ENCODE peak calls at places on chromosomes 7 and 10, in seven cellular contexts. A, P, O, E, H, D and C are unnamed samples.

GRCh38 chr7:111140091-111140870 is 49.4 kb downstream of the LRRN3 start:
- DNase-seq in O (no peak), D (no peak), E (no peak), A (no peak), H (no peak), P (no peak), C (no peak)

GRCh38 chr10:119502214-119502613 is 40.3 kb downstream of the RGS10 start:
- DNase-seq in H (no peak), E (no peak), P (no peak), A (no peak), D (no peak), O (no peak), C (peak; percentile 52)

GRCh38 chr10:43781480-43782361 is 133.0 kb upstream of the ZNF32 start:
- DNase-seq in E (no peak), P (no peak), O (no peak), A (no peak), H (no peak), D (peak; percentile 21), C (no peak)

GRCh38 chr7:128215739-128216138 is 25.3 kb upstream of the LEP start:
- DNase-seq in E (no peak), O (no peak), H (no peak), D (no peak), A (no peak), P (no peak), C (no peak)

GRCh38 chr7:122584852-122585251 is 114.1 kb downstream of the RNF133 start:
- DNase-seq in P (no peak), O (no peak), E (no peak), H (no peak), D (no peak), A (no peak), C (no peak)

GRCh38 chr10:124736491-124737136 is 7.6 kb downstream of the FAM53B start:
- DNase-seq in A (no peak), O (peak; percentile 28), D (no peak), H (peak; percentile 92), E (peak; percentile 62), P (peak; percentile 86), C (no peak)

GRCh38 chr10:5534880-5535856 is 10.4 kb downstream of the CALML3 start:
- DNase-seq in O (no peak), H (no peak), A (no peak), E (no peak), D (no peak), P (no peak), C (no peak)

GRCh38 chr7:55033241-55033846 is 14.5 kb downstream of the EGFR start:
- DNase-seq in O (no peak), E (no peak), A (no peak), P (no peak), H (peak; percentile 90), D (no peak), C (no peak)

GRCh38 chr7:142481548-142481947 is 223.7 kb upstream of the PRSS58 start:
- DNase-seq in O (no peak), E (no peak), D (no peak), P (no peak), A (no peak), H (no peak), C (no peak)

GRCh38 chr7:158500651-158501052 is 87.0 kb downstream of the PTPRN2 start:
- DNase-seq in D (no peak), P (no peak), A (no peak), O (no peak), E (no peak), H (no peak), C (no peak)

GRCh38 chr7:130135208-130136205 is 65.2 kb downstream of the KLHDC10 start:
- DNase-seq in O (no peak), P (no peak), A (no peak), H (no peak), D (no peak), E (no peak), C (no peak)

GRCh38 chr7:154212861-154213260 is 160.7 kb downstream of the DPP6 start:
- DNase-seq in D (no peak), H (no peak), P (no peak), O (no peak), E (no peak), A (no peak), C (no peak)

GRCh38 chr7:72187179-72187578 is 225.0 kb downstream of the CALN1 start:
- DNase-seq in P (no peak), A (no peak), E (no peak), H (peak; percentile 87), O (no peak), D (no peak), C (no peak)

GRCh38 chr10:76303682-76304316 is 872.4 kb downstream of the LRMDA start:
- DNase-seq in D (peak; percentile 55), E (peak; percentile 92), H (peak; percentile 92), O (peak; percentile 67), A (peak; percentile 45), P (peak; percentile 77), C (no peak)

GRCh38 chr10:80498833-80499671 is 38.6 kb upstream of the SH2D4B start:
- DNase-seq in D (no peak), H (peak; percentile 97), O (peak; percentile 78), A (peak; percentile 82), E (no peak), P (peak; percentile 94), C (peak; percentile 60)

GRCh38 chr10:68992721-68993440 is 4.3 kb downstream of the KIFBP start:
- DNase-seq in D (no peak), O (no peak), A (peak; percentile 30), H (peak; percentile 91), P (no peak), E (peak; percentile 5), C (no peak)

GRCh38 chr10:125769175-125769574 is 6.4 kb downstream of the MMP21 start:
- DNase-seq in O (no peak), D (no peak), H (no peak), E (no peak), A (no peak), P (no peak), C (no peak)

GRCh38 chr10:75007646-75008045 is 103.8 kb upstream of the SAMD8 start:
- DNase-seq in E (no peak), D (peak; percentile 46), A (no peak), H (no peak), O (no peak), P (no peak), C (no peak)

GRCh38 chr10:111479966-111480365 is 403.1 kb downstream of the ADRA2A start:
- DNase-seq in E (no peak), A (no peak), D (no peak), P (no peak), H (peak; percentile 60), O (no peak), C (no peak)

GRCh38 chr7:43479042-43479441 is 103.9 kb upstream of the STK17A start:
- DNase-seq in A (no peak), E (no peak), P (no peak), H (peak; percentile 81), D (peak; percentile 25), O (no peak), C (no peak)

GRCh38 chr10:12803781-12804180 is 197.7 kb downstream of the CCDC3 start:
- DNase-seq in E (no peak), H (no peak), O (no peak), A (no peak), P (no peak), D (no peak), C (no peak)

GRCh38 chr10:109701583-109702215 is 221.6 kb downstream of the XPNPEP1 start:
- DNase-seq in E (no peak), H (no peak), A (no peak), D (no peak), P (no peak), O (no peak), C (no peak)

DNA sequence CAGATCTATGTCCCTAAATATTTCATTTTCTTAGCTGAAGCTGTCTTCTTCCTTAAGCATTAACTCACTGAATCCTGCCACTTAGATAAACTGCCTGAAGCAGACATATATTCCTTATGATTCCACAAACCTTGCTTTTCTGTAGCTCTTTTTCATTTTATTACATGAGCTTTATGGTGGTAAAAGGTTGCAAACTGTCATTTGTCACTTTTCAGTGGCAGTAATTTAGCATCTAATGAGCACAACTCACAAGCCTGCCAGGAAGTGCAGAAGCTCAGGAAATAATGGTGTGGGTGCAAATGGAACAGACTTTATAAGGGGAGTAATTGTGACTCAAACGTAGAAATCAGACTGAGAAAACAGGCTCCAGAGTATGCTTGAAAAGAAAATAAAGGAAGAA is 217.2 kb downstream of the XPNPEP1 start:
- DNase-seq in P (no peak), O (no peak), H (no peak), A (no peak), E (no peak), D (no peak), C (no peak)
- H3K4me3 ChIP-seq in P (no peak overlapping the region), O (no peak overlapping the region), H (no peak overlapping the region), A (no peak overlapping the region), E (no peak overlapping the region), D (no peak overlapping the region), C (no peak overlapping the region)

GRCh38 chr7:155509725-155510551 is 36.4 kb downstream of the CNPY1 start:
- DNase-seq in E (no peak), P (no peak), A (no peak), O (no peak), D (no peak), H (no peak), C (no peak)
- H3K4me3 ChIP-seq in E (peak overlapping the region; percentile 5), P (peak overlapping the region; percentile 9), A (no peak overlapping the region), O (no peak overlapping the region), D (no peak overlapping the region), H (peak overlapping the region; percentile 15), C (no peak overlapping the region)

DNA sequence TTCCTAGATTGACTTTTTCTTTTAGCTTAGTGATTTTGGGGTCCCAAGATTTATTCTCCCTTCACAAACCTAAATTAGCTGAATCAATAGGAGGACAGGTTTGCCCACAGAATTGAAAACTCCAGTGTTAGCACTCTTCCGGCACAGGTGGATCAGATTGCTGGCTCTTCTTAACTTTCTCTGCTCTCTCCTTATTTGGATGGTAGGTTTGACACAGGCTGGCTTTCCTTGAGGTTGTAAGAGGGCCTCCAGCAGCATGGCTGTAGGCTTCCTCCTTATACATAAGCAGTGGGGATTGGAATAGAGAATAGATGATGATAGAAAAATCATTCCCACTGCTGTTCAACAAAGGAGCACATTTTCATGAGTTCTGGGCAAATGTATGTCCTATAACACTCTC is 9.4 kb upstream of the CD36 start:
- DNase-seq in A (no peak), E (no peak), O (no peak), H (no peak), D (no peak), P (no peak), C (no peak)
- H3K4me3 ChIP-seq in A (no peak overlapping the region), E (no peak overlapping the region), O (no peak overlapping the region), H (no peak overlapping the region), D (no peak overlapping the region), P (no peak overlapping the region), C (no peak overlapping the region)

GRCh38 chr7:151176401-151176800 is 8.9 kb upstream of the GBX1 start:
- DNase-seq in H (no peak), D (no peak), O (no peak), E (no peak), P (no peak), A (no peak), C (no peak)

GRCh38 chr7:151178236-151178635 is 8.8 kb downstream of the ASB10 start:
- DNase-seq in D (no peak), H (no peak), P (no peak), E (no peak), A (no peak), O (no peak), C (no peak)

GRCh38 chr7:151175793-151176311 is 8.4 kb upstream of the GBX1 start:
- DNase-seq in D (no peak), O (no peak), P (no peak), H (no peak), E (no peak), A (no peak), C (no peak)

GRCh38 chr7:151178831-151179230 is 8.2 kb downstream of the ASB10 start:
- DNase-seq in A (no peak), P (no peak), E (no peak), O (no peak), H (no peak), D (no peak), C (no peak)

GRCh38 chr7:151177310-151177709 is 9.7 kb downstream of the ASB10 start:
- DNase-seq in D (no peak), O (no peak), H (no peak), E (no peak), A (no peak), P (no peak), C (no peak)
- H3K4me3 ChIP-seq in D (no peak overlapping the region), O (no peak overlapping the region), H (no peak overlapping the region), E (no peak overlapping the region), A (no peak overlapping the region), P (no peak overlapping the region), C (no peak overlapping the region)